ENCODE peak calls at places on chromosomes 6 and 20, in six cellular contexts. S is HS-27A; Q is RWPE1; O is CD4-positive, CD25-positive, alpha-beta regulatory T cell; U is ELR; Y is fibroblast of mammary gland. G is an unnamed sample.

GRCh38 chr6:56484669-56485068 is 158.0 kb downstream of the DST start:
- DNase-seq in S (no peak), Q (no peak), O (no peak), U (peak), Y (peak), G (no peak)

GRCh38 chr6:39929039-39929732 is 5.1 kb downstream of the MOCS1 start:
- DNase-seq in S (no peak), Q (no peak), O (no peak), U (peak), Y (no peak), G (no peak)

GRCh38 chr6:170113141-170113540 is 177.7 kb downstream of the DLL1 start:
- DNase-seq in S (no peak), Q (no peak), O (no peak), U (no peak), Y (no peak), G (no peak)

GRCh38 chr6:156652231-156652750 is 124.9 kb upstream of the ARID1B start:
- DNase-seq in S (no peak), Q (no peak), O (no peak), U (no peak), Y (no peak), G (no peak)

GRCh38 chr6:132482595-132482994 is 30.3 kb downstream of the STX7 start:
- DNase-seq in S (no peak), Q (no peak), O (no peak), U (no peak), Y (no peak), G (no peak)

GRCh38 chr6:8085053-8085511 is 17.3 kb downstream of the EEF1E1 start:
- DNase-seq in S (peak), Q (no peak), O (no peak), U (peak), Y (peak), G (no peak)

GRCh38 chr20:5715068-5715841 is 34.9 kb upstream of the SHLD1 start:
- DNase-seq in S (no peak), Q (no peak), O (no peak), U (no peak), Y (no peak), G (no peak)

GRCh38 chr20:60113771-60114170 is 155.5 kb downstream of the CDH26 start:
- DNase-seq in S (no peak), Q (no peak), O (no peak), U (no peak), Y (no peak), G (no peak)

GRCh38 chr6:154615483-154616025 is 105.1 kb upstream of the CNKSR3 start:
- DNase-seq in S (peak), Q (peak), O (no peak), U (no peak), Y (peak), G (peak)

GRCh38 chr6:159590794-159591193 is 102.2 kb downstream of the SOD2 start:
- DNase-seq in S (no peak), Q (no peak), O (no peak), U (no peak), Y (peak), G (no peak)

GRCh38 chr6:37354526-37355384 is 972 bp downstream of the RNF8 start:
- DNase-seq in S (no peak), Q (peak), O (peak), U (peak), Y (peak), G (no peak)

GRCh38 chr6:170092826-170093225 is 198.1 kb downstream of the DLL1 start:
- DNase-seq in S (no peak), Q (no peak), O (no peak), U (no peak), Y (no peak), G (no peak)

GRCh38 chr20:1440024-1440423 is 26.6 kb downstream of the NSFL1C start:
- DNase-seq in S (no peak), Q (no peak), O (peak), U (peak), Y (peak), G (no peak)

GRCh38 chr6:17352302-17352701 is 41.1 kb upstream of the CAP2 start:
- DNase-seq in S (no peak), Q (no peak), O (no peak), U (peak), Y (no peak), G (no peak)

GRCh38 chr6:32807020-32807580 is 9.7 kb downstream of the HLA-DOB start:
- DNase-seq in S (no peak), Q (no peak), O (no peak), U (no peak), Y (no peak), G (no peak)

GRCh38 chr20:37681384-37681977 is 12.3 kb upstream of the CTNNBL1 start:
- DNase-seq in S (no peak), Q (no peak), O (no peak), U (no peak), Y (no peak), G (no peak)

GRCh38 chr6:90068264-90068663 is 174.0 kb downstream of the GJA10 start:
- DNase-seq in S (no peak), Q (peak), O (no peak), U (peak), Y (peak), G (no peak)

GRCh38 chr20:19017104-19017690 is 195.2 kb upstream of the SLC24A3 start:
- DNase-seq in S (no peak), Q (no peak), O (no peak), U (no peak), Y (no peak), G (no peak)

GRCh38 chr20:36439040-36439730 is 102.1 kb upstream of the MYL9 start:
- DNase-seq in S (no peak), Q (peak), O (peak), U (peak), Y (peak), G (peak)

GRCh38 chr6:2196079-2196679 is 49.2 kb downstream of the GMDS start:
- DNase-seq in S (no peak), Q (peak), O (peak), U (peak), Y (peak), G (peak)

GRCh38 chr20:57627339-57627738 is 7.1 kb upstream of the ZBP1 start:
- DNase-seq in S (no peak), Q (no peak), O (no peak), U (no peak), Y (no peak), G (no peak)

GRCh38 chr6:112037783-112038216 is 16.1 kb upstream of the CCN6 start:
- DNase-seq in S (peak), Q (peak), O (no peak), U (peak), Y (peak), G (no peak)

GRCh38 chr6:157323924-157324276 is 581 bp upstream of the TMEM242 start:
- DNase-seq in S (peak), Q (peak), O (peak), U (peak), Y (peak), G (no peak)

GRCh38 chr6:147390909-147391536 is 117.5 kb upstream of the SAMD5 start:
- DNase-seq in S (no peak), Q (peak), O (no peak), U (peak), Y (peak), G (no peak)

GRCh38 chr6:166584046-166584679 is 2.3 kb downstream of the RAMACL start:
- DNase-seq in S (no peak), Q (no peak), O (no peak), U (no peak), Y (no peak), G (no peak)

GRCh38 chr6:116973992-116974391 is 97.0 kb downstream of the RFX6 start:
- DNase-seq in S (no peak), Q (no peak), O (no peak), U (no peak), Y (no peak), G (no peak)